ENCODE peak calls at places on chromosomes 4 and X, in seven cellular contexts. One of them, this sample, is unnamed.

GRCh38 chr4:24897639-24898038 is 15.2 kb downstream of the CCDC149 start:
- DNase-seq in ovary: no peak
- DNase-seq in adrenal gland: no peak
- DNase-seq in pancreas: no peak
- DNase-seq in fibroblast of lung: no peak
- DNase-seq in psoas muscle: no peak
- DNase-seq in GM12878: no peak
- DNase-seq in this sample: no peak

GRCh38 chrX:35166023-35166422 is 223.4 kb downstream of the FAM47B start:
- DNase-seq in ovary: no peak
- DNase-seq in adrenal gland: no peak
- DNase-seq in pancreas: no peak
- DNase-seq in fibroblast of lung: peak; percentile 45
- DNase-seq in psoas muscle: no peak
- DNase-seq in GM12878: no peak
- DNase-seq in this sample: no peak

GRCh38 chr4:82201805-82202636 is 171.8 kb downstream of the HNRNPD start:
- DNase-seq in ovary: no peak
- DNase-seq in adrenal gland: peak; percentile 63
- DNase-seq in pancreas: no peak
- DNase-seq in fibroblast of lung: peak; percentile 45
- DNase-seq in psoas muscle: no peak
- DNase-seq in GM12878: no peak
- DNase-seq in this sample: no peak

GRCh38 chrX:67503004-67503403 is 40.8 kb upstream of the AR start:
- DNase-seq in ovary: no peak
- DNase-seq in adrenal gland: no peak
- DNase-seq in pancreas: no peak
- DNase-seq in fibroblast of lung: no peak
- DNase-seq in psoas muscle: no peak
- DNase-seq in GM12878: no peak
- DNase-seq in this sample: no peak

GRCh38 chr4:8928074-8928473 is 56.4 kb upstream of the HMX1 start:
- DNase-seq in ovary: no peak
- DNase-seq in adrenal gland: no peak
- DNase-seq in pancreas: no peak
- DNase-seq in fibroblast of lung: no peak
- DNase-seq in psoas muscle: no peak
- DNase-seq in GM12878: no peak
- DNase-seq in this sample: no peak

GRCh38 chrX:119488749-119489148 is 20.5 kb downstream of the SLC25A5 start:
- DNase-seq in ovary: peak; percentile 28
- DNase-seq in adrenal gland: peak; percentile 84
- DNase-seq in pancreas: no peak
- DNase-seq in fibroblast of lung: peak; percentile 59
- DNase-seq in psoas muscle: peak; percentile 25
- DNase-seq in GM12878: no peak
- DNase-seq in this sample: no peak

GRCh38 chr4:116015062-116015461 is 901.6 kb upstream of the NDST4 start:
- DNase-seq in ovary: no peak
- DNase-seq in adrenal gland: no peak
- DNase-seq in pancreas: no peak
- DNase-seq in fibroblast of lung: no peak
- DNase-seq in psoas muscle: no peak
- DNase-seq in GM12878: no peak
- DNase-seq in this sample: no peak

GRCh38 chr4:10701702-10702460 is 17.3 kb upstream of the CLNK start:
- DNase-seq in ovary: no peak
- DNase-seq in adrenal gland: no peak
- DNase-seq in pancreas: no peak
- DNase-seq in fibroblast of lung: no peak
- DNase-seq in psoas muscle: no peak
- DNase-seq in GM12878: no peak
- DNase-seq in this sample: no peak

GRCh38 chrX:8289523-8289922 is 118.5 kb upstream of the VCX2 start:
- DNase-seq in ovary: no peak
- DNase-seq in adrenal gland: no peak
- DNase-seq in pancreas: no peak
- DNase-seq in fibroblast of lung: no peak
- DNase-seq in psoas muscle: no peak
- DNase-seq in GM12878: no peak
- DNase-seq in this sample: no peak

GRCh38 chrX:70089575-70090297 is 27.5 kb downstream of the OTUD6A start:
- DNase-seq in ovary: no peak
- DNase-seq in adrenal gland: no peak
- DNase-seq in pancreas: no peak
- DNase-seq in fibroblast of lung: peak; percentile 5
- DNase-seq in psoas muscle: no peak
- DNase-seq in GM12878: no peak
- DNase-seq in this sample: no peak

GRCh38 chr4:23970193-23970850 is 80.5 kb upstream of the PPARGC1A start:
- DNase-seq in ovary: no peak
- DNase-seq in adrenal gland: no peak
- DNase-seq in pancreas: no peak
- DNase-seq in fibroblast of lung: peak; percentile 84
- DNase-seq in psoas muscle: no peak
- DNase-seq in GM12878: no peak
- DNase-seq in this sample: no peak

GRCh38 chr4:47913328-47913727 is 1.1 kb downstream of the NFXL1 start:
- DNase-seq in ovary: no peak
- DNase-seq in adrenal gland: no peak
- DNase-seq in pancreas: no peak
- DNase-seq in fibroblast of lung: peak; percentile 26
- DNase-seq in psoas muscle: no peak
- DNase-seq in GM12878: no peak
- DNase-seq in this sample: no peak

GRCh38 chr4:165556383-165556782 is 177.6 kb downstream of the CPE start:
- DNase-seq in ovary: no peak
- DNase-seq in adrenal gland: no peak
- DNase-seq in pancreas: no peak
- DNase-seq in fibroblast of lung: no peak
- DNase-seq in psoas muscle: no peak
- DNase-seq in GM12878: no peak
- DNase-seq in this sample: no peak

GRCh38 chrX:72201836-72202536 is 20.4 kb downstream of the PIN4 start:
- DNase-seq in ovary: no peak
- DNase-seq in adrenal gland: no peak
- DNase-seq in pancreas: no peak
- DNase-seq in fibroblast of lung: peak; percentile 76
- DNase-seq in psoas muscle: no peak
- DNase-seq in GM12878: no peak
- DNase-seq in this sample: no peak

GRCh38 chr4:12595489-12595888 is 888.7 kb downstream of the RAB28 start:
- DNase-seq in ovary: no peak
- DNase-seq in adrenal gland: no peak
- DNase-seq in pancreas: peak; percentile 24
- DNase-seq in fibroblast of lung: no peak
- DNase-seq in psoas muscle: no peak
- DNase-seq in GM12878: no peak
- DNase-seq in this sample: peak; percentile 43

GRCh38 chr4:184503869-184504300 is 29.5 kb upstream of the IRF2 start:
- DNase-seq in ovary: no peak
- DNase-seq in adrenal gland: peak; percentile 60
- DNase-seq in pancreas: no peak
- DNase-seq in fibroblast of lung: no peak
- DNase-seq in psoas muscle: no peak
- DNase-seq in GM12878: no peak
- DNase-seq in this sample: no peak

GRCh38 chr4:127479031-127479622 is 153.6 kb upstream of the INTU start:
- DNase-seq in ovary: no peak
- DNase-seq in adrenal gland: no peak
- DNase-seq in pancreas: no peak
- DNase-seq in fibroblast of lung: peak; percentile 71
- DNase-seq in psoas muscle: no peak
- DNase-seq in GM12878: no peak
- DNase-seq in this sample: no peak

GRCh38 chr4:151361126-151361525 is 35.7 kb upstream of the SH3D19 start:
- DNase-seq in ovary: no peak
- DNase-seq in adrenal gland: no peak
- DNase-seq in pancreas: no peak
- DNase-seq in fibroblast of lung: no peak
- DNase-seq in psoas muscle: no peak
- DNase-seq in GM12878: no peak
- DNase-seq in this sample: no peak

GRCh38 chr4:38013461-38014366 is 53.5 kb downstream of the PTTG2 start:
- DNase-seq in ovary: no peak
- DNase-seq in adrenal gland: peak; percentile 63
- DNase-seq in pancreas: peak; percentile 90
- DNase-seq in fibroblast of lung: peak; percentile 28
- DNase-seq in psoas muscle: peak; percentile 31
- DNase-seq in GM12878: no peak
- DNase-seq in this sample: no peak

GRCh38 chr4:140343303-140343702 is 30.1 kb upstream of the SCOC start:
- DNase-seq in ovary: no peak
- DNase-seq in adrenal gland: peak; percentile 58
- DNase-seq in pancreas: peak; percentile 90
- DNase-seq in fibroblast of lung: peak; percentile 40
- DNase-seq in psoas muscle: no peak
- DNase-seq in GM12878: no peak
- DNase-seq in this sample: peak; percentile 87

GRCh38 chr4:76679691-76680090 is 218.3 kb downstream of the SOWAHB start:
- DNase-seq in ovary: no peak
- DNase-seq in adrenal gland: no peak
- DNase-seq in pancreas: no peak
- DNase-seq in fibroblast of lung: no peak
- DNase-seq in psoas muscle: no peak
- DNase-seq in GM12878: no peak
- DNase-seq in this sample: no peak

DNA sequence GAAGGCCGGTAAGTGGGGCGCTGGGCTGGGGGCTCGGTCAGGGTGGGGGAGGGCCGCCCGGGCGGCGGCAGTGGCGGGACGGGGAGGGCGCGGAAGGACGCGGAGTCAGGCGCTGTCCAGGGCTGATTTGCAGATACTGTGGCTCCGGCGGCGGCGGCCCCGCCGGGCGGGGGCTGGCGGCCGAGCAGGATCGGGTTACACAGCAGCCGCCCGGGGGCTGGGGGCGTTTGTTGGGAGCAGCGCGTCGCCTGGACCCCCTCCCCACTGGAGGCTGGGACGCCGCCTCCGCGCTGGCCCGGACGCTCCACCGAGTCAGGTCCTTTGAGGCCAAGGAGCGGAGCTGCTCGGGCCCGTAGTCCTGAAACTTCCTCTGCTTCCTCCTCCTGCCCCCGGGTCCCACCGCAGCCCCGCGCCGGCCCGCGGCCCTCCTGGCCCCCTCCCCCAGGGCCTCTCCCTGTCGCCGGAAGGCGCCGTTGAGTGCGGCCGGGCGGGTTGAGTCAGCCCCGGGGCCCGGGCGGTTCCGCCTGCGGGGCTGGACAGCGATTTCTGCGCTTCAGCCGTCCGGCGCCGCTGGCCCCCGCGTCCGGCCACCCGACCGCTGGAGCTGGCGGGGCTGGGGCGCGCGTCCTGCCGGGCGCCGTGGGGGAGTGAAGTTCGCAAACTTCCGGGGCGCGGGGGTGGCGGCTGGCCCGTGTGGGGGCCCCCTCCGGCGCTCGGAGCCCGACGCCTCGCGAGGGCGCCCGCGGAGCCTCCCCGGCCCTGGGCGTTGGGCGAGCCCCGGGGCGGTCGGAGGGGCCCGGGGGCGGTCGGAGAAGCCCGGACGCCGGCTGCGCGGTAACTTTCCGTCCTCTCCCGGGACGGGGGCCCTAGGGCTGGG is 744 bp downstream of the REST start:
- DNase-seq in ovary: peak; percentile 62
- DNase-seq in adrenal gland: peak; percentile 73
- DNase-seq in pancreas: peak; percentile 89
- DNase-seq in fibroblast of lung: peak; percentile 65
- DNase-seq in psoas muscle: peak; percentile 70
- DNase-seq in GM12878: no peak
- DNase-seq in this sample: peak; percentile 91
- TF ChIP-seq CTCF in ovary: no peak
- TF ChIP-seq CTCF in adrenal gland: no peak
- TF ChIP-seq CTCF in pancreas: no peak
- TF ChIP-seq CTCF in fibroblast of lung: no peak
- TF ChIP-seq CTCF in psoas muscle: no peak
- TF ChIP-seq CTCF in GM12878: no peak
- TF ChIP-seq CTCF in this sample: no peak

DNA sequence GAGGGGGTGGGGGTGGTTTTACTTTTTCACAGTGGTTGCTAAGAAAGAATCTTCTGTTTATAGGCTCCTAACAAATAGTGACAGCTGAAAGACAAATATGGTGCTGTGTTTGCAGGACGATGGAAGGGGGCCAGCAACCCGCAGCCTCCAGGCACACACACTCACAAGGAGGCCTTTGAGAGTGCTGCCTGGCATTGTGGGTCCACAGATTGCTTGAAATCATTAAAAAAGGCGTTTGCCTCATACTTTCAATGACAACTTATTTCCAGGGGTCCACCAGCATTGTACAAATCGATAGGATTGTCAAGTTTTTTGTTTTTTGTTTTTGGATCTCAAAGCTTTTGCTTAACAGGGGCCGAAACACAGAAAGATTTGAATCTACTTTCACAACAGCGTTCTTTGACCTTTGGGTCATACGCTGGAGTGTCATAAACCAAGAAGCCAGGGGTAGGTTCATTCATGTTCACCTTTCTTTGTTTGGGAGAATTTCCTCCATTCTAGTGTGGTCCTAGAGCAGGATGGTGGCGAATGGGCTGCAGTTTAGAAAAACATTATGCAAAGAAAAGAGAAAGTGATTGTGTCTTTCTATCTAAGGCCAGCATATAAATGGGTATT is 32.6 kb upstream of the PDLIM3 start:
- DNase-seq in ovary: peak; percentile 50
- DNase-seq in adrenal gland: peak; percentile 70
- DNase-seq in pancreas: peak; percentile 73
- DNase-seq in fibroblast of lung: peak; percentile 91
- DNase-seq in psoas muscle: peak; percentile 65
- DNase-seq in GM12878: no peak
- DNase-seq in this sample: peak; percentile 75
- H3K27ac ChIP-seq in ovary: peak overlapping the region; percentile 63
- H3K27ac ChIP-seq in adrenal gland: no peak overlapping the region
- H3K27ac ChIP-seq in pancreas: peak overlapping the region; percentile 86
- H3K27ac ChIP-seq in fibroblast of lung: peak overlapping the region; percentile 92
- H3K27ac ChIP-seq in psoas muscle: peak overlapping the region; percentile 97
- H3K27ac ChIP-seq in GM12878: no peak overlapping the region
- H3K27ac ChIP-seq in this sample: no peak overlapping the region

DNA sequence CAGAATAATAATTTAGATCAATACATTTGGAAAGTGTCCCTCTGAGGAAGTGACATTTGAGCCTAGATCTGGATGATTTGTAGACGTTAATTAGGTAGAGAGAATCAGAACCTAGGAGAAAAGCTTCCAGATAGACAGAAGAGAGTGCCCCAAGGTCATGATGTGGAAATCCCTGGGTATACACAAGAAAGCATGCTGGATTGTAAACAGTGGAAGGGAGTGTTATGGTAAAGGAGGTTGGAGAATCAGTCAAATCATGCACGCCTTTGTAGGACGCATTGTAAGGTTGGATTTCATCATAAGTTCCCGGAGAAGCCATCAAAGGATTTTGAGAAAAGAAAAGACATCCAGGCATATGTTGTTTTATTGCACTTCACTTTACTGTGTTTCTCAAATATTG is 156.3 kb downstream of the PARM1 start:
- DNase-seq in ovary: no peak
- DNase-seq in adrenal gland: no peak
- DNase-seq in pancreas: no peak
- DNase-seq in fibroblast of lung: no peak
- DNase-seq in psoas muscle: no peak
- DNase-seq in GM12878: no peak
- DNase-seq in this sample: no peak
- H3K4me1 ChIP-seq in ovary: no peaks in the 10 kb centered on the region
- H3K4me1 ChIP-seq in adrenal gland: no peaks in the 10 kb centered on the region
- H3K4me1 ChIP-seq in pancreas: no peaks in the 10 kb centered on the region
- H3K4me1 ChIP-seq in fibroblast of lung: no peaks in the 10 kb centered on the region
- H3K4me1 ChIP-seq in psoas muscle: no peaks in the 10 kb centered on the region
- H3K4me1 ChIP-seq in GM12878: no peaks in the 10 kb centered on the region
- H3K4me1 ChIP-seq in this sample: no peaks in the 10 kb centered on the region

GRCh38 chr4:177367336-177367735 is 57.7 kb downstream of the NEIL3 start:
- DNase-seq in ovary: no peak
- DNase-seq in adrenal gland: no peak
- DNase-seq in pancreas: no peak
- DNase-seq in fibroblast of lung: no peak
- DNase-seq in psoas muscle: no peak
- DNase-seq in GM12878: no peak
- DNase-seq in this sample: no peak
- TF ChIP-seq CTCF in ovary: no peak
- TF ChIP-seq CTCF in adrenal gland: no peak
- TF ChIP-seq CTCF in pancreas: no peak
- TF ChIP-seq CTCF in fibroblast of lung: peak; percentile 8
- TF ChIP-seq CTCF in psoas muscle: no peak
- TF ChIP-seq CTCF in GM12878: no peak
- TF ChIP-seq CTCF in this sample: no peak